ENCODE peak calls at places on chromosomes 13 and 19, in ten cellular contexts. F, O, Z, W, G, K, U, P, X and N are unnamed samples.

GRCh38 chr13:50812242-50812641 is 31.2 kb downstream of the DLEU7 start:
- DNase-seq in O (no peak), Z (no peak), P (no peak), F (no peak), G (no peak), U (no peak), X (no peak), K (no peak), W (no peak), N (no peak)

GRCh38 chr19:1522061-1522460 is 1.8 kb upstream of the PLK5 start:
- DNase-seq in K (no peak), F (no peak), U (no peak), G (no peak), X (no peak), Z (no peak), P (no peak), W (no peak), O (no peak), N (peak)

GRCh38 chr19:6616011-6616410 is 25.1 kb upstream of the CD70 start:
- DNase-seq in W (no peak), U (no peak), Z (no peak), F (no peak), K (no peak), X (no peak), O (no peak), P (no peak), G (no peak), N (no peak)

GRCh38 chr19:30878456-30878855 is 470.8 kb downstream of the TSHZ3 start:
- DNase-seq in Z (no peak), U (no peak), O (no peak), G (no peak), K (no peak), W (no peak), P (no peak), X (no peak), F (no peak), N (no peak)

GRCh38 chr19:49636230-49636932 is 3.6 kb downstream of the RRAS start:
- DNase-seq in W (no peak), Z (no peak), G (no peak), O (no peak), P (no peak), X (no peak), K (no peak), F (no peak), U (no peak), N (no peak)

GRCh38 chr19:53980553-53981407 is 10.7 kb upstream of the CACNG6 start:
- DNase-seq in G (no peak), P (peak), K (no peak), Z (no peak), X (no peak), U (no peak), O (no peak), F (no peak), W (no peak), N (no peak)

GRCh38 chr19:14479985-14480694 is 5.0 kb upstream of the PTGER1 start:
- DNase-seq in U (no peak), W (no peak), O (no peak), F (peak), K (no peak), X (peak), Z (no peak), G (no peak), P (no peak), N (no peak)

GRCh38 chr13:84455143-84455905 is 573.0 kb upstream of the SLITRK1 start:
- DNase-seq in O (no peak), U (no peak), F (no peak), P (no peak), Z (no peak), W (no peak), K (no peak), X (no peak), G (no peak), N (no peak)

GRCh38 chr19:10431943-10432735 is 11.8 kb downstream of the PDE4A start:
- DNase-seq in F (peak), O (no peak), K (peak), X (no peak), G (no peak), W (peak), P (no peak), U (peak), Z (no peak), N (peak)